ENCODE peak calls at places on chromosome 1, in four cellular contexts. W is fibroblast of pulmonary artery, J is progenitor cell of endocrine pancreas, U is HTR-8/SVneo. K is an unnamed sample.
A peak's percentile ranks its signal among the peaks of the same experiment; 100 is the strongest.

GRCh38 chr1:11701981-11702803 is 10.7 kb downstream of the DRAXIN start:
- DNase-seq in U (no peak), J (no peak), W (no peak), K (no peak)

GRCh38 chr1:46072975-46073374 is 59.5 kb downstream of the PIK3R3 start:
- DNase-seq in U (no peak), W (no peak), J (no peak), K (no peak)

GRCh38 chr1:45536886-45537285 is 13.7 kb upstream of the AKR1A1 start:
- DNase-seq in W (no peak), U (no peak), J (no peak), K (no peak)

GRCh38 chr1:4307911-4308545 is 346.4 kb upstream of the AJAP1 start:
- DNase-seq in U (no peak), J (no peak), W (no peak), K (no peak)

GRCh38 chr1:56139786-56140185 is 439.6 kb downstream of the PLPP3 start:
- DNase-seq in W (no peak), J (no peak), U (no peak), K (no peak)

GRCh38 chr1:157963713-157964112 is 29.7 kb upstream of the KIRREL1 start:
- DNase-seq in W (peak; percentile 80), J (peak; percentile 61), U (peak; percentile 63), K (peak; percentile 43)

GRCh38 chr1:6508154-6508875 is 16.8 kb upstream of the PLEKHG5 start:
- DNase-seq in U (no peak), W (no peak), J (no peak), K (no peak)

GRCh38 chr1:42006836-42007235 is 88.1 kb upstream of the HIVEP3 start:
- DNase-seq in U (no peak), W (peak; percentile 69), J (no peak), K (peak; percentile 32)

GRCh38 chr1:173489149-173489600 is 12.0 kb downstream of the PRDX6 start:
- DNase-seq in U (no peak), J (no peak), W (peak; percentile 27), K (no peak)

GRCh38 chr1:116164056-116164889 is 53.1 kb downstream of the MAB21L3 start:
- DNase-seq in J (no peak), W (no peak), U (no peak), K (no peak)

GRCh38 chr1:108096089-108096488 is 104.1 kb downstream of the SLC25A24 start:
- DNase-seq in J (no peak), W (no peak), U (no peak), K (no peak)

GRCh38 chr1:12276225-12276624 is 46.4 kb downstream of the VPS13D start:
- DNase-seq in W (peak; percentile 69), U (no peak), J (no peak), K (peak; percentile 34)

GRCh38 chr1:41712081-41712480 is 206.6 kb downstream of the HIVEP3 start:
- DNase-seq in J (no peak), U (no peak), W (no peak), K (no peak)

GRCh38 chr1:3423245-3423829 is 31.1 kb upstream of the ARHGEF16 start:
- DNase-seq in J (no peak), W (no peak), U (no peak), K (no peak)